ENCODE peak calls at places on chromosome 9, in seven cellular contexts. H is SJSA1, G is PC-9, N is cardiac muscle cell, Y is heart left ventricle, V is psoas muscle, J is adrenal gland. F is an unnamed sample.

GRCh38 chr9:91187965-91188344 is 173.8 kb downstream of the AUH start:
- DNase-seq in H (no peak), G (no peak), N (no peak), Y (peak; percentile 68), V (no peak), J (no peak), F (no peak)

GRCh38 chr9:4796988-4797956 is 4.5 kb downstream of the RCL1 start:
- DNase-seq in H (peak; percentile 1), G (no peak), N (peak; percentile 63), Y (no peak), V (no peak), J (no peak), F (no peak)

GRCh38 chr9:129140397-129141065 is 29.3 kb downstream of the PTPA start:
- DNase-seq in H (no peak), G (peak; percentile 44), N (no peak), Y (peak; percentile 65), V (peak; percentile 69), J (peak; percentile 53), F (no peak)

GRCh38 chr9:123640792-123641222 is 284.8 kb downstream of the CRB2 start:
- DNase-seq in H (no peak), G (no peak), N (no peak), Y (no peak), V (no peak), J (no peak), F (no peak)

GRCh38 chr9:113541019-113541900 is 77.7 kb downstream of the RGS3 start:
- DNase-seq in H (peak; percentile 55), G (no peak), N (peak; percentile 91), Y (peak; percentile 47), V (no peak), J (peak; percentile 48), F (no peak)

GRCh38 chr9:124448019-124448418 is 2.2 kb upstream of the ADGRD2 start:
- DNase-seq in H (no peak), G (no peak), N (no peak), Y (peak; percentile 82), V (no peak), J (peak; percentile 67), F (no peak)

GRCh38 chr9:124345751-124346281 is 69.4 kb downstream of the PSMB7 start:
- DNase-seq in H (no peak), G (no peak), N (no peak), Y (peak; percentile 25), V (peak; percentile 41), J (no peak), F (no peak)

GRCh38 chr9:100600511-100601079 is 22.7 kb downstream of the CAVIN4 start:
- DNase-seq in H (no peak), G (no peak), N (no peak), Y (no peak), V (no peak), J (no peak), F (no peak)

GRCh38 chr9:93820667-93821306 is 134.4 kb downstream of the BARX1 start:
- DNase-seq in H (no peak), G (no peak), N (peak; percentile 36), Y (no peak), V (no peak), J (no peak), F (no peak)

GRCh38 chr9:82475584-82476328 is 487.2 kb downstream of the SPATA31D1 start:
- DNase-seq in H (no peak), G (no peak), N (no peak), Y (no peak), V (no peak), J (no peak), F (no peak)

GRCh38 chr9:131674425-131675421 is 65.2 kb downstream of the RAPGEF1 start:
- DNase-seq in H (no peak), G (no peak), N (no peak), Y (no peak), V (no peak), J (no peak), F (no peak)
- H3K4me1 ChIP-seq in H (peaks cover 45% of the 10 kb centered on the region), G (peaks cover 49% of the 10 kb centered on the region), N (peaks cover 49% of the 10 kb centered on the region), Y (peaks cover 86% of the 10 kb centered on the region), V (peaks cover 96% of the 10 kb centered on the region), J (peaks cover 76% of the 10 kb centered on the region), F (peaks cover 87% of the 10 kb centered on the region)

GRCh38 chr9:34458967-34459355 is 356 bp downstream of the DNAI1 start:
- DNase-seq in H (no peak), G (no peak), N (no peak), Y (no peak), V (no peak), J (no peak), F (no peak)

GRCh38 chr9:34458013-34458966 is at the start of the genes DNAI1 and FAM219A:
- DNase-seq in H (peak; percentile 93), G (peak; percentile 87), N (peak; percentile 100), Y (peak; percentile 99), V (peak; percentile 99), J (peak; percentile 99), F (peak; percentile 98)

GRCh38 chr9:34457266-34458012 is 931 bp downstream of the FAM219A start:
- DNase-seq in H (peak; percentile 56), G (peak; percentile 52), N (peak; percentile 58), Y (peak; percentile 89), V (peak; percentile 89), J (peak; percentile 84), F (peak; percentile 42)

GRCh38 chr9:34459941-34460340 is 1.3 kb downstream of the DNAI1 start:
- DNase-seq in H (no peak), G (no peak), N (no peak), Y (no peak), V (no peak), J (no peak), F (no peak)

DNA sequence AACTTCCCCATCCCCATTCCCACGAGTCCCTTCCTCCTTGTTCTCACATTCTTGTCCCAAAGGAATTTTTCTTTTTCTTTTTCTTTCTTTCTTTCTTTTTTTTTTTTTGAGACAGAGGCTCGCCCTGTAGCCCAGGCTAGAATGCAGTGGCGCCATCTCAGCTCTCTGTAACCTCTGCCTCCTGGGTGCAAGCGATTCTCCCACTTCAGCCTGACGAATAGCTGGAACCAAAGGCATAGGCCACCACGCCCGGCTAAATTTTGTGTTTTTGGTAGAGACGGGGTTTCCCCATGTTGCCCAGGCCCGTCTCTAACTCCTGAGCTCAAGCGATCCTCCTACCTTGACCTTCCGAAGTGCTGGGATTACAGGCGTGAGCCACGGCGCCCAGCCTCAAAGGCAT is 751 bp downstream of the DNAI1 start:
- DNase-seq in H (no peak), G (no peak), N (no peak), Y (no peak), V (no peak), J (no peak), F (no peak)
- H3K27ac ChIP-seq in H (no peak overlapping the region), G (no peak overlapping the region), N (no peak overlapping the region), Y (no peak overlapping the region), V (peak overlapping the region; percentile 54), J (no peak overlapping the region), F (no peak overlapping the region)

DNA sequence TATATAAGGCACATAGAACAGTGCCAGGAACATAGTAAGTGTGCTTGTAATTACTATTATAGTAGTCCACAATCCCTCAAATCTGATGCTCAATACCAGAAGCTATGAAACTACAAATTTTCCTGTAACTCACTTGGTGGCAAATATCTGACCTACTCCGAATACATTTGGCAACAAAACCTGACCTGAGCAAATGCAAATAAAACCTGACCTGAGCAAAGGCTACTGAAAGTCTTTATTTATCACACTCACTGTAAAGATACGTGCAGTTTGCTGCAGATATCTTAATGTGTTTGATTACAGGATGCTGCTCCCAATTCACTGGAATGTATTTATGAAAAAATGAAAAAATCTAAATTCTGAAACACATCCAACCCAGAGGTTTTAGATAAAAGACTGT is 7.1 kb downstream of the MEGF9 start:
- DNase-seq in H (no peak), G (no peak), N (no peak), Y (no peak), V (no peak), J (no peak), F (no peak)
- H3K4me1 ChIP-seq in H (peaks cover 3% of the 10 kb centered on the region), G (peaks cover 78% of the 10 kb centered on the region), N (no peaks in the 10 kb centered on the region), Y (no peaks in the 10 kb centered on the region), V (peaks cover 13% of the 10 kb centered on the region), J (peaks cover 45% of the 10 kb centered on the region), F (peaks cover 24% of the 10 kb centered on the region)

GRCh38 chr9:127960410-127961165 is 20.2 kb downstream of the EEIG1 start:
- DNase-seq in H (no peak), G (no peak), N (no peak), Y (no peak), V (no peak), J (no peak), F (no peak)

GRCh38 chr9:127959841-127960409 is 20.9 kb downstream of the EEIG1 start:
- DNase-seq in H (no peak), G (no peak), N (no peak), Y (no peak), V (no peak), J (no peak), F (no peak)

GRCh38 chr9:127961613-127962150 is 19.1 kb downstream of the EEIG1 start:
- DNase-seq in H (no peak), G (no peak), N (no peak), Y (peak; percentile 24), V (no peak), J (no peak), F (no peak)

GRCh38 chr9:127962278-127962677 is 18.5 kb downstream of the EEIG1 start:
- DNase-seq in H (no peak), G (no peak), N (no peak), Y (no peak), V (no peak), J (no peak), F (no peak)

DNA sequence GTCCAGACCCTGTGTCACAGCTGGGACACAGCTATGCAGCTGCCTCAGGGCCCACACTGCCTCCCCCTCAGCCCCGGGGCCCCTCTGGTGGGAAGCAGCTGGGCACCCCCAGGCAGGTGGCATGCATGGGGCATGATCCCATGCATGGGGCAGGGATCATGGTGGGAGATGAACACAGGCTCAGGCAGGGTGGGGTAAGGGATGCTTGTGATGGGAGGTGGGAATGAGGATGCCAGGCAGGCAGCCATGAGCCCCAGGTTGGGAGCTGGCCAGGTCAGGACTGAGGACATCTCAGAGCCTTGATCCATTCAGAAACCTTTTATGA is 19.7 kb downstream of the EEIG1 start:
- DNase-seq in H (no peak), G (no peak), N (no peak), Y (no peak), V (no peak), J (no peak), F (no peak)
- H3K27ac ChIP-seq in H (no peak overlapping the region), G (peak overlapping the region; percentile 40), N (peak overlapping the region; percentile 87), Y (peak overlapping the region; percentile 32), V (no peak overlapping the region), J (peak overlapping the region; percentile 91), F (peak overlapping the region; percentile 91)

GRCh38 chr9:117747571-117747970 is 43.4 kb downstream of the TLR4 start:
- DNase-seq in H (no peak), G (no peak), N (no peak), Y (no peak), V (no peak), J (no peak), F (no peak)
- H3K4me1 ChIP-seq in H (no peaks in the 10 kb centered on the region), G (no peaks in the 10 kb centered on the region), N (peaks cover 3% of the 10 kb centered on the region), Y (peaks cover 3% of the 10 kb centered on the region), V (no peaks in the 10 kb centered on the region), J (no peaks in the 10 kb centered on the region), F (no peaks in the 10 kb centered on the region)

DNA sequence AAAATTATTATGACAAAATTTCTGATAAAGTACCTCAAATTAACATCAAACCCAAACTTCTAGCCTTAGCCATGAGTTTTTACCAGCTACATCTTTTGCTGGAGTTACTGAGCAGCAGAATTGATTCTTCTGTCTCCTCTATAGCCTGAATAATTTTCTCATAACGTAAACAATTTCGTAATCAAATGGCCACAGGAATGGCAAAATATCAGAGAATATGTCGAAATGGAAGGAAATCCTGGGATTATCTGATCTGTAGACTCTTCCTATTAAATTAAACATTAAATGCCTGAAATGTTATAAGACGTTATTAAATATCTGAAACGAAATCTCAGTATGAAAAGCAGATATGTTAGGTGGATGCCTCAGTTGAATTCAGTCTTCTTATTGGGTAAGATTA is 41.1 kb downstream of the LURAP1L start:
- DNase-seq in H (no peak), G (no peak), N (no peak), Y (no peak), V (no peak), J (no peak), F (no peak)
- H3K27ac ChIP-seq in H (no peak overlapping the region), G (peak overlapping the region; percentile 100), N (no peak overlapping the region), Y (no peak overlapping the region), V (no peak overlapping the region), J (peak overlapping the region; percentile 45), F (no peak overlapping the region)